ENCODE peak calls at places on chromosomes 7 and 10, in seven cellular contexts. One of them, this sample, is unnamed.

GRCh38 chr10:103470755-103471653 is 8.0 kb downstream of the CALHM3 start:
- DNase-seq in A549: no peak
- DNase-seq in IMR-90: no peak
- DNase-seq in H1: no peak
- DNase-seq in HepG2: no peak
- DNase-seq in GM12878: peak
- DNase-seq in K562: peak
- DNase-seq in this sample: no peak

GRCh38 chr10:75367098-75367497 is 34.5 kb downstream of the ZNF503 start:
- DNase-seq in A549: no peak
- DNase-seq in IMR-90: no peak
- DNase-seq in H1: no peak
- DNase-seq in HepG2: no peak
- DNase-seq in GM12878: no peak
- DNase-seq in K562: no peak
- DNase-seq in this sample: no peak

GRCh38 chr10:111151595-111151994 is 74.8 kb downstream of the ADRA2A start:
- DNase-seq in A549: no peak
- DNase-seq in IMR-90: no peak
- DNase-seq in H1: no peak
- DNase-seq in HepG2: no peak
- DNase-seq in GM12878: no peak
- DNase-seq in K562: no peak
- DNase-seq in this sample: no peak

GRCh38 chr7:94394399-94395140 is at the start of gene COL1A2:
- DNase-seq in A549: no peak
- DNase-seq in IMR-90: peak
- DNase-seq in H1: no peak
- DNase-seq in HepG2: no peak
- DNase-seq in GM12878: no peak
- DNase-seq in K562: peak
- DNase-seq in this sample: no peak

GRCh38 chr10:43707755-43708154 is 59.1 kb upstream of the ZNF32 start:
- DNase-seq in A549: no peak
- DNase-seq in IMR-90: no peak
- DNase-seq in H1: no peak
- DNase-seq in HepG2: no peak
- DNase-seq in GM12878: no peak
- DNase-seq in K562: no peak
- DNase-seq in this sample: no peak

GRCh38 chr10:27601937-27602538 is 97.9 kb downstream of the RAB18 start:
- DNase-seq in A549: no peak
- DNase-seq in IMR-90: no peak
- DNase-seq in H1: no peak
- DNase-seq in HepG2: no peak
- DNase-seq in GM12878: no peak
- DNase-seq in K562: no peak
- DNase-seq in this sample: no peak

GRCh38 chr7:33854951-33855350 is 50.4 kb upstream of the BMPER start:
- DNase-seq in A549: no peak
- DNase-seq in IMR-90: peak
- DNase-seq in H1: no peak
- DNase-seq in HepG2: no peak
- DNase-seq in GM12878: no peak
- DNase-seq in K562: no peak
- DNase-seq in this sample: no peak

GRCh38 chr7:44103941-44104879 is at the start of gene AEBP1:
- DNase-seq in A549: no peak
- DNase-seq in IMR-90: no peak
- DNase-seq in H1: no peak
- DNase-seq in HepG2: no peak
- DNase-seq in GM12878: no peak
- DNase-seq in K562: no peak
- DNase-seq in this sample: no peak

GRCh38 chr10:33271969-33272583 is 62.4 kb downstream of the NRP1 start:
- DNase-seq in A549: no peak
- DNase-seq in IMR-90: no peak
- DNase-seq in H1: no peak
- DNase-seq in HepG2: no peak
- DNase-seq in GM12878: no peak
- DNase-seq in K562: no peak
- DNase-seq in this sample: no peak

GRCh38 chr7:148611692-148612091 is 21.1 kb downstream of the C7orf33 start:
- DNase-seq in A549: no peak
- DNase-seq in IMR-90: no peak
- DNase-seq in H1: peak
- DNase-seq in HepG2: no peak
- DNase-seq in GM12878: no peak
- DNase-seq in K562: no peak
- DNase-seq in this sample: no peak

GRCh38 chr10:130105724-130106123 is 4.9 kb downstream of the C10orf143 start:
- DNase-seq in A549: no peak
- DNase-seq in IMR-90: no peak
- DNase-seq in H1: peak
- DNase-seq in HepG2: no peak
- DNase-seq in GM12878: no peak
- DNase-seq in K562: no peak
- DNase-seq in this sample: no peak

GRCh38 chr7:132464740-132465139 is 111.5 kb downstream of the PLXNA4 start:
- DNase-seq in A549: no peak
- DNase-seq in IMR-90: no peak
- DNase-seq in H1: no peak
- DNase-seq in HepG2: no peak
- DNase-seq in GM12878: no peak
- DNase-seq in K562: no peak
- DNase-seq in this sample: no peak

GRCh38 chr7:3092468-3092867 is 48.8 kb upstream of the CARD11 start:
- DNase-seq in A549: no peak
- DNase-seq in IMR-90: peak
- DNase-seq in H1: no peak
- DNase-seq in HepG2: no peak
- DNase-seq in GM12878: peak
- DNase-seq in K562: no peak
- DNase-seq in this sample: no peak

GRCh38 chr7:51316666-51317581 is at the start of gene COBL:
- DNase-seq in A549: peak
- DNase-seq in IMR-90: no peak
- DNase-seq in H1: no peak
- DNase-seq in HepG2: no peak
- DNase-seq in GM12878: no peak
- DNase-seq in K562: peak
- DNase-seq in this sample: no peak

GRCh38 chr10:69438531-69439349 is 12.5 kb upstream of the TSPAN15 start:
- DNase-seq in A549: peak
- DNase-seq in IMR-90: peak
- DNase-seq in H1: no peak
- DNase-seq in HepG2: no peak
- DNase-seq in GM12878: no peak
- DNase-seq in K562: no peak
- DNase-seq in this sample: peak

GRCh38 chr10:4176500-4177281 is 391.7 kb upstream of the KLF6 start:
- DNase-seq in A549: no peak
- DNase-seq in IMR-90: no peak
- DNase-seq in H1: no peak
- DNase-seq in HepG2: no peak
- DNase-seq in GM12878: peak
- DNase-seq in K562: no peak
- DNase-seq in this sample: no peak

GRCh38 chr10:76736848-76737495 is 900.6 kb downstream of the KCNMA1 start:
- DNase-seq in A549: no peak
- DNase-seq in IMR-90: no peak
- DNase-seq in H1: no peak
- DNase-seq in HepG2: no peak
- DNase-seq in GM12878: no peak
- DNase-seq in K562: no peak
- DNase-seq in this sample: no peak

GRCh38 chr10:101687088-101687487 is 7.9 kb downstream of the FBXW4 start:
- DNase-seq in A549: no peak
- DNase-seq in IMR-90: no peak
- DNase-seq in H1: no peak
- DNase-seq in HepG2: no peak
- DNase-seq in GM12878: no peak
- DNase-seq in K562: no peak
- DNase-seq in this sample: no peak

DNA sequence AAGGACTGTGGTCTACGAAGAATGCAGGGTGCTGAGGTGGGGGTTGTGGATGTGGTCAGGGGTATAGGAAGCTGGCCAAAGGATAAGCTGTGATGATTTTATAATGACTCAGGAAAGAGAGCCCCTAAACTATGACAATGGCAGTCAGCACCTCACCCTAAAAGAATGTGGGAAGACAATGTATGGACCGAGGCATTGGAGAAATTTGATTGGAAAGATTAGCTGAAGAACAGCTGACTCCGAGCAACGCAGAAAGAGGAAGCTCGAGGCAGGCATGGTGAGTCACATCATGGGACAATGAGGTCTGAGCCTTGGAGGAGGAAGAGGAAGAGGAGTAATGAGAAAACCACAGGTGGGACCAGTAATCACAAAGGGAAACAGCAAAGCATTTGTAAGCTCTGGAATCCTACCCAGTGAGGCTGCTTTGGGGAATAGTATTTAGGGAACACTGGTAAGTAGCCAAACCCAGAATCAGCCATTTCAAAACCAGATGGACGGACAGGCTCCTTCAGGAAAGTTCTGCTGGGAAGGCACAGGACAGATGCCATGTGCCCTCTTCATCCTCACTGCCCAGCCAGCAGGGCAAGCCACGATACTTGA is 295.4 kb downstream of the PRPF18 start:
- DNase-seq in A549: no peak
- DNase-seq in IMR-90: peak
- DNase-seq in H1: peak
- DNase-seq in HepG2: no peak
- DNase-seq in GM12878: no peak
- DNase-seq in K562: no peak
- DNase-seq in this sample: no peak
- TF ChIP-seq CEBPB in A549: no peak
- TF ChIP-seq CEBPB in IMR-90: no peak
- TF ChIP-seq CEBPB in H1: no peak
- TF ChIP-seq CEBPB in HepG2: no peak
- TF ChIP-seq CEBPB in GM12878: no peak
- TF ChIP-seq CEBPB in K562: no peak
- TF ChIP-seq CEBPB in this sample: no peak

GRCh38 chr10:63145782-63146181 is 12.7 kb downstream of the NRBF2 start:
- DNase-seq in A549: no peak
- DNase-seq in IMR-90: peak
- DNase-seq in H1: no peak
- DNase-seq in HepG2: no peak
- DNase-seq in GM12878: no peak
- DNase-seq in K562: no peak
- DNase-seq in this sample: no peak

GRCh38 chr10:63137306-63137705 is 4.2 kb downstream of the NRBF2 start:
- DNase-seq in A549: no peak
- DNase-seq in IMR-90: peak
- DNase-seq in H1: no peak
- DNase-seq in HepG2: peak
- DNase-seq in GM12878: no peak
- DNase-seq in K562: no peak
- DNase-seq in this sample: no peak

GRCh38 chr10:63143984-63144383 is 10.9 kb downstream of the NRBF2 start:
- DNase-seq in A549: no peak
- DNase-seq in IMR-90: no peak
- DNase-seq in H1: no peak
- DNase-seq in HepG2: no peak
- DNase-seq in GM12878: no peak
- DNase-seq in K562: no peak
- DNase-seq in this sample: no peak

GRCh38 chr10:63142136-63142535 is 9.0 kb downstream of the NRBF2 start:
- DNase-seq in A549: no peak
- DNase-seq in IMR-90: no peak
- DNase-seq in H1: no peak
- DNase-seq in HepG2: no peak
- DNase-seq in GM12878: no peak
- DNase-seq in K562: no peak
- DNase-seq in this sample: no peak

DNA sequence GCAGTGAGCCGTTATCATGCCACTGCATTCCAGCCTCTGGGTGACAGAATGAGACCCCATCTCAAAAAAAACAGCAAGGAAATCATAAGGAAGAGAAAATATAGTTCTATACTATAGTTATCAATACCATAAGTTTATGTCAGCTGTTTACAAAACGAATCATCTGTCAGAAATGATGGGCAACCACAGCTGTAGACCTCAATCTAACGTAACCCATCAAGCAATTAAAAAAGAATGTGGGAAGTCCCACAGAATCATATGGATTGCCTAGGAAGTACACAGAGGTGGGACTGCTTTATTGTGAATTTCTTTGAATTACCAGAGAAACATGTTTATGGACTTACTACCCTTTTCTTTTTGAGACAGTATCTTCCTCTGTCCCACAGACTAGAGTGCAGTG is 6.9 kb downstream of the NRBF2 start:
- DNase-seq in A549: no peak
- DNase-seq in IMR-90: no peak
- DNase-seq in H1: no peak
- DNase-seq in HepG2: no peak
- DNase-seq in GM12878: no peak
- DNase-seq in K562: no peak
- DNase-seq in this sample: no peak
- TF ChIP-seq CEBPB in A549: no peak
- TF ChIP-seq CEBPB in IMR-90: no peak
- TF ChIP-seq CEBPB in H1: no peak
- TF ChIP-seq CEBPB in HepG2: no peak
- TF ChIP-seq CEBPB in GM12878: no peak
- TF ChIP-seq CEBPB in K562: no peak
- TF ChIP-seq CEBPB in this sample: no peak

GRCh38 chr7:66609176-66609575 is 19.5 kb upstream of the KCTD7 start:
- DNase-seq in A549: no peak
- DNase-seq in IMR-90: no peak
- DNase-seq in H1: no peak
- DNase-seq in HepG2: no peak
- DNase-seq in GM12878: no peak
- DNase-seq in K562: no peak
- DNase-seq in this sample: no peak
- TF ChIP-seq CEBPB in A549: no peak
- TF ChIP-seq CEBPB in IMR-90: no peak
- TF ChIP-seq CEBPB in H1: no peak
- TF ChIP-seq CEBPB in HepG2: no peak
- TF ChIP-seq CEBPB in GM12878: no peak
- TF ChIP-seq CEBPB in K562: no peak
- TF ChIP-seq CEBPB in this sample: no peak

GRCh38 chr7:142908290-142908689 is 22.7 kb upstream of the TRPV6 start:
- DNase-seq in A549: no peak
- DNase-seq in IMR-90: no peak
- DNase-seq in H1: no peak
- DNase-seq in HepG2: no peak
- DNase-seq in GM12878: no peak
- DNase-seq in K562: no peak
- DNase-seq in this sample: no peak

GRCh38 chr7:142906643-142907042 is 21.1 kb upstream of the TRPV6 start:
- DNase-seq in A549: no peak
- DNase-seq in IMR-90: no peak
- DNase-seq in H1: no peak
- DNase-seq in HepG2: no peak
- DNase-seq in GM12878: no peak
- DNase-seq in K562: no peak
- DNase-seq in this sample: no peak

GRCh38 chr7:142901426-142902259 is 16.1 kb upstream of the TRPV6 start:
- DNase-seq in A549: no peak
- DNase-seq in IMR-90: no peak
- DNase-seq in H1: no peak
- DNase-seq in HepG2: no peak
- DNase-seq in GM12878: no peak
- DNase-seq in K562: no peak
- DNase-seq in this sample: no peak

GRCh38 chr7:142905759-142906158 is 20.2 kb upstream of the TRPV6 start:
- DNase-seq in A549: no peak
- DNase-seq in IMR-90: no peak
- DNase-seq in H1: no peak
- DNase-seq in HepG2: no peak
- DNase-seq in GM12878: no peak
- DNase-seq in K562: no peak
- DNase-seq in this sample: no peak

GRCh38 chr7:142904128-142904527 is 18.6 kb upstream of the TRPV6 start:
- DNase-seq in A549: no peak
- DNase-seq in IMR-90: no peak
- DNase-seq in H1: no peak
- DNase-seq in HepG2: no peak
- DNase-seq in GM12878: no peak
- DNase-seq in K562: no peak
- DNase-seq in this sample: no peak
- TF ChIP-seq CEBPB in A549: no peak
- TF ChIP-seq CEBPB in IMR-90: no peak
- TF ChIP-seq CEBPB in H1: no peak
- TF ChIP-seq CEBPB in HepG2: no peak
- TF ChIP-seq CEBPB in GM12878: no peak
- TF ChIP-seq CEBPB in K562: no peak
- TF ChIP-seq CEBPB in this sample: no peak

This sample was measured in HCT116.